ENCODE peak calls at places on chromosomes 5 and 9, in six cellular contexts. H is activated naive CD8-positive, alpha-beta T cell treated with anti-CD3 and anti-CD28 coated beads, Interleukin-2, amount 50 U/mL, for 24 hours; P is activated naive CD4-positive, alpha-beta T cell treated with Interleukin-2 at 50 U/mL for 16 hours; C is Peyer's patch; U is EL; N is caudate nucleus. O is an unnamed sample.
A peak's percentile ranks its signal among the peaks of the same experiment; 100 is the strongest.

GRCh38 chr9:93304574-93305496 is 120.9 kb downstream of the WNK2 start:
- DNase-seq in U (peak; percentile 46), P (no peak), N (no peak), H (no peak), C (peak; percentile 16), O (no peak)

GRCh38 chr9:21994526-21994995 is at the start of gene CDKN2B-AS1:
- DNase-seq in P (peak; percentile 56), N (peak; percentile 44), U (peak; percentile 91), C (peak; percentile 65), H (peak; percentile 50), O (peak; percentile 47)

GRCh38 chr5:76684012-76684731 is 31.8 kb upstream of the F2R start:
- DNase-seq in C (no peak), P (no peak), H (no peak), N (no peak), U (no peak), O (no peak)

GRCh38 chr5:37662789-37663475 is 176.9 kb downstream of the GDNF start:
- DNase-seq in C (no peak), P (no peak), H (no peak), N (no peak), U (no peak), O (no peak)

GRCh38 chr9:94927762-94928158 is 201.3 kb downstream of the AOPEP start:
- DNase-seq in N (no peak), U (no peak), C (no peak), H (no peak), P (no peak), O (no peak)

GRCh38 chr5:167766957-167767356 is 524.5 kb upstream of the WWC1 start:
- DNase-seq in N (no peak), H (no peak), P (no peak), C (no peak), U (no peak), O (no peak)

GRCh38 chr9:91395553-91396470 is 27.8 kb downstream of the NFIL3 start:
- DNase-seq in U (peak; percentile 88), P (peak; percentile 10), N (no peak), C (no peak), H (no peak), O (peak; percentile 28)

GRCh38 chr9:121398374-121398773 is 28.3 kb upstream of the STOM start:
- DNase-seq in U (peak; percentile 100), C (no peak), N (no peak), H (no peak), P (no peak), O (no peak)

GRCh38 chr5:5239191-5239590 is 99.1 kb downstream of the ADAMTS16 start:
- DNase-seq in U (no peak), N (no peak), H (no peak), C (no peak), P (no peak), O (no peak)

GRCh38 chr9:136409557-136410455 is 608 bp downstream of the ENTR1 start:
- DNase-seq in H (peak; percentile 49), P (peak; percentile 53), C (peak; percentile 47), N (no peak), U (peak; percentile 48), O (peak; percentile 46)

GRCh38 chr9:136955202-136955942 is 3.3 kb downstream of the LCN12 start:
- DNase-seq in C (no peak), P (no peak), N (no peak), U (no peak), H (no peak), O (no peak)

GRCh38 chr5:143119301-143119769 is 284.2 kb downstream of the NR3C1 start:
- DNase-seq in U (no peak), P (no peak), C (no peak), H (no peak), N (no peak), O (no peak)

GRCh38 chr9:119868694-119869093 is 499.5 kb upstream of the BRINP1 start:
- DNase-seq in C (no peak), P (no peak), N (no peak), H (no peak), U (no peak), O (no peak)

GRCh38 chr9:122383992-122384461 is 13.2 kb downstream of the PTGS1 start:
- DNase-seq in H (peak; percentile 18), C (no peak), P (no peak), U (peak; percentile 93), N (no peak), O (no peak)

GRCh38 chr9:111413996-111414395 is 70.2 kb downstream of the ECPAS start:
- DNase-seq in P (no peak), H (no peak), N (no peak), U (no peak), C (no peak), O (no peak)

GRCh38 chr9:72441296-72442211 is 76.5 kb upstream of the ZFAND5 start:
- DNase-seq in N (no peak), U (peak; percentile 41), P (no peak), C (no peak), H (no peak), O (no peak)

GRCh38 chr5:136200761-136201160 is 7.8 kb upstream of the SMIM32 start:
- DNase-seq in N (no peak), C (no peak), P (no peak), U (no peak), H (no peak), O (no peak)

GRCh38 chr5:151243564-151243963 is 9.4 kb upstream of the GM2A start:
- DNase-seq in H (no peak), C (no peak), U (no peak), N (no peak), P (peak; percentile 50), O (peak; percentile 41)

GRCh38 chr5:66741394-66741793 is 145.2 kb downstream of the MAST4 start:
- DNase-seq in H (no peak), U (no peak), P (no peak), N (no peak), C (no peak), O (no peak)

O was measured in activated T-cell treated with anti-CD3 and anti-CD28 coated beads, Interleukin-2, amount 50 U/mL, for 72 hours.